ENCODE peak calls at places on chromosomes 6 and 20, in four cellular contexts. One of them, this sample, is unnamed.

GRCh38 chr6:169231790-169232506 is 21.7 kb downstream of the THBS2 start:
- DNase-seq in AG04449: no peak
- DNase-seq in mesenteric fat pad: no peak
- DNase-seq in activated gamma-delta T cell treated with Interleukin-2 at 50 U/mL for 16 hours: no peak
- DNase-seq in this sample: no peak

GRCh38 chr6:156175971-156176421 is 601.2 kb upstream of the ARID1B start:
- DNase-seq in activated gamma-delta T cell treated with Interleukin-2 at 50 U/mL for 16 hours: no peak
- DNase-seq in AG04449: no peak
- DNase-seq in mesenteric fat pad: no peak
- DNase-seq in this sample: peak; percentile 32

GRCh38 chr20:36481380-36482043 is 59.8 kb upstream of the MYL9 start:
- DNase-seq in AG04449: no peak
- DNase-seq in mesenteric fat pad: no peak
- DNase-seq in activated gamma-delta T cell treated with Interleukin-2 at 50 U/mL for 16 hours: no peak
- DNase-seq in this sample: peak; percentile 79

GRCh38 chr20:38046572-38046971 is 13.0 kb downstream of the RPRD1B start:
- DNase-seq in AG04449: no peak
- DNase-seq in mesenteric fat pad: no peak
- DNase-seq in activated gamma-delta T cell treated with Interleukin-2 at 50 U/mL for 16 hours: no peak
- DNase-seq in this sample: no peak

GRCh38 chr20:43926691-43927090 is 12.0 kb downstream of the TOX2 start:
- DNase-seq in activated gamma-delta T cell treated with Interleukin-2 at 50 U/mL for 16 hours: no peak
- DNase-seq in AG04449: no peak
- DNase-seq in mesenteric fat pad: no peak
- DNase-seq in this sample: no peak

GRCh38 chr6:158653577-158654354 is 3.9 kb downstream of the SYTL3 start:
- DNase-seq in activated gamma-delta T cell treated with Interleukin-2 at 50 U/mL for 16 hours: peak; percentile 86
- DNase-seq in mesenteric fat pad: no peak
- DNase-seq in AG04449: no peak
- DNase-seq in this sample: no peak

GRCh38 chr20:1005452-1006027 is 3.4 kb upstream of the RSPO4 start:
- DNase-seq in AG04449: no peak
- DNase-seq in mesenteric fat pad: no peak
- DNase-seq in activated gamma-delta T cell treated with Interleukin-2 at 50 U/mL for 16 hours: no peak
- DNase-seq in this sample: no peak

GRCh38 chr6:136566007-136566487 is 15.8 kb upstream of the MAP7 start:
- DNase-seq in AG04449: no peak
- DNase-seq in activated gamma-delta T cell treated with Interleukin-2 at 50 U/mL for 16 hours: no peak
- DNase-seq in mesenteric fat pad: no peak
- DNase-seq in this sample: peak; percentile 48

GRCh38 chr6:13081189-13081563 is 247.2 kb downstream of the TBC1D7 start:
- DNase-seq in mesenteric fat pad: no peak
- DNase-seq in activated gamma-delta T cell treated with Interleukin-2 at 50 U/mL for 16 hours: no peak
- DNase-seq in AG04449: no peak
- DNase-seq in this sample: no peak

GRCh38 chr20:23540624-23541023 is 27.7 kb downstream of the CST9L start:
- DNase-seq in AG04449: no peak
- DNase-seq in mesenteric fat pad: no peak
- DNase-seq in activated gamma-delta T cell treated with Interleukin-2 at 50 U/mL for 16 hours: no peak
- DNase-seq in this sample: no peak

GRCh38 chr20:17625246-17626051 is 55.6 kb downstream of the DSTN start:
- DNase-seq in AG04449: no peak
- DNase-seq in mesenteric fat pad: peak; percentile 81
- DNase-seq in activated gamma-delta T cell treated with Interleukin-2 at 50 U/mL for 16 hours: no peak
- DNase-seq in this sample: no peak

GRCh38 chr20:32390999-32391398 is 32.9 kb downstream of the ASXL1 start:
- DNase-seq in mesenteric fat pad: no peak
- DNase-seq in AG04449: no peak
- DNase-seq in activated gamma-delta T cell treated with Interleukin-2 at 50 U/mL for 16 hours: no peak
- DNase-seq in this sample: no peak

GRCh38 chr6:45132683-45133294 is 195.3 kb upstream of the RUNX2 start:
- DNase-seq in AG04449: no peak
- DNase-seq in mesenteric fat pad: no peak
- DNase-seq in activated gamma-delta T cell treated with Interleukin-2 at 50 U/mL for 16 hours: no peak
- DNase-seq in this sample: no peak

This sample was measured in NCI-H2029.